ENCODE peak calls at places on chromosomes 16 and 17, in seven cellular contexts. U is AG09319; L is GOT3; Z is NCI-H2081; C is stomach; B is stimulated activated CD4-positive, alpha-beta T cell treated with anti-CD3 and anti-CD28 coated beads, Interleukin-12 subunit alpha, Interleukin-12 subunit beta, amount 100 ng/mL, for 4 hours; M is heart right ventricle. I is an unnamed sample.

GRCh38 chr17:78610951-78611511 is 33.8 kb upstream of the DNAH17 start:
- DNase-seq in C (no peak), U (no peak), B (no peak), M (no peak), L (no peak), Z (no peak), I (no peak)

GRCh38 chr16:19963306-19963705 is 78.7 kb upstream of the GPRC5B start:
- DNase-seq in B (no peak), Z (no peak), M (peak), C (peak), U (no peak), L (no peak), I (no peak)

GRCh38 chr17:82385559-82386255 is 14.1 kb downstream of the UTS2R start:
- DNase-seq in Z (no peak), U (no peak), M (no peak), C (no peak), B (no peak), L (no peak), I (no peak)

GRCh38 chr16:4839942-4840341 is 7.1 kb downstream of the GLYR1 start:
- DNase-seq in C (no peak), U (no peak), M (no peak), B (no peak), Z (no peak), L (no peak), I (no peak)

GRCh38 chr17:28745777-28746473 is 2.1 kb downstream of the TRAF4 start:
- DNase-seq in C (peak), B (no peak), L (no peak), U (no peak), M (no peak), Z (no peak), I (peak)

GRCh38 chr16:81446318-81447275 is 2.0 kb downstream of the CMIP start:
- DNase-seq in L (no peak), Z (peak), C (peak), B (no peak), U (no peak), M (no peak), I (no peak)

GRCh38 chr16:69143116-69143515 is 10.7 kb downstream of the UTP4 start:
- DNase-seq in B (no peak), Z (no peak), C (no peak), U (no peak), M (no peak), L (no peak), I (no peak)

GRCh38 chr17:64063766-64064224 is 43.4 kb upstream of the ICAM2 start:
- DNase-seq in Z (peak), L (no peak), U (no peak), B (peak), C (peak), M (peak), I (peak)

GRCh38 chr16:20969386-20969785 is 68.8 kb downstream of the LYRM1 start:
- DNase-seq in M (no peak), C (no peak), Z (no peak), B (no peak), L (no peak), U (no peak), I (no peak)

GRCh38 chr16:2520784-2521577 is 810 bp downstream of the AMDHD2 start:
- DNase-seq in M (peak), B (no peak), L (no peak), C (peak), Z (no peak), U (no peak), I (no peak)

GRCh38 chr16:24988593-24989338 is 26.4 kb downstream of the ARHGAP17 start:
- DNase-seq in L (no peak), B (peak), C (peak), Z (no peak), M (peak), U (no peak), I (no peak)

GRCh38 chr17:65557349-65558310 is 3.8 kb downstream of the AXIN2 start:
- DNase-seq in L (no peak), B (no peak), C (no peak), U (no peak), M (no peak), Z (no peak), I (no peak)

GRCh38 chr17:11671151-11671550 is 72.9 kb downstream of the DNAH9 start:
- DNase-seq in C (no peak), U (no peak), B (no peak), Z (no peak), L (no peak), M (no peak), I (no peak)

GRCh38 chr17:19327039-19327776 is 35.3 kb downstream of the B9D1 start:
- DNase-seq in M (no peak), C (no peak), U (peak), L (no peak), B (no peak), Z (no peak), I (peak)

GRCh38 chr17:50039058-50039457 is 16.9 kb upstream of the ITGA3 start:
- DNase-seq in U (no peak), Z (no peak), M (no peak), B (no peak), C (no peak), L (no peak), I (no peak)

GRCh38 chr17:21296097-21297025 is 11.8 kb downstream of the MAP2K3 start:
- DNase-seq in B (no peak), U (no peak), C (peak), Z (no peak), M (no peak), L (no peak), I (no peak)

GRCh38 chr16:26930776-26931175 is 136.0 kb upstream of the C16orf82 start:
- DNase-seq in C (no peak), U (no peak), L (no peak), Z (no peak), M (no peak), B (no peak), I (no peak)

GRCh38 chr17:40910441-40910841 is 25.4 kb upstream of the KRT20 start:
- DNase-seq in C (no peak), M (no peak), U (peak), Z (no peak), L (no peak), B (no peak), I (no peak)

GRCh38 chr16:89712476-89712805 is 8.3 kb downstream of the VPS9D1 start:
- DNase-seq in B (no peak), U (no peak), Z (no peak), M (no peak), C (no peak), L (no peak), I (no peak)

GRCh38 chr16:53775821-53776431 is 72.0 kb downstream of the FTO start:
- DNase-seq in M (peak), L (peak), Z (no peak), B (no peak), C (peak), U (peak), I (peak)

GRCh38 chr17:5553479-5553878 is 30.8 kb downstream of the NLRP1 start:
- DNase-seq in M (no peak), U (no peak), L (no peak), Z (no peak), C (no peak), B (no peak), I (no peak)

GRCh38 chr16:78005881-78006280 is 16.5 kb upstream of the CLEC3A start:
- DNase-seq in M (no peak), Z (peak), L (no peak), B (no peak), C (no peak), U (no peak), I (no peak)

GRCh38 chr17:40582328-40582901 is 17.1 kb upstream of the CCR7 start:
- DNase-seq in U (no peak), M (peak), B (no peak), C (peak), Z (peak), L (no peak), I (no peak)

I was measured in retinal pigment epithelial cell.